ENCODE peak calls at places on chromosomes 2 and 18, in four cellular contexts. H is HepG2, R is K562, P is GM12878. U is an unnamed sample.

GRCh38 chr2:235845245-235845644 is 322.9 kb downstream of the GBX2 start:
- DNase-seq in H (no peak), R (no peak), P (no peak), U (no peak)

GRCh38 chr2:96626553-96626942 is 11.6 kb downstream of the KANSL3 start:
- DNase-seq in H (no peak), R (no peak), P (no peak), U (no peak)

GRCh38 chr2:106156305-106157288 is 37.5 kb downstream of the UXS1 start:
- DNase-seq in H (no peak), R (no peak), P (no peak), U (no peak)

GRCh38 chr2:184053326-184053725 is 545.0 kb upstream of the ZNF804A start:
- DNase-seq in H (no peak), R (no peak), P (no peak), U (no peak)

GRCh38 chr2:28193552-28194383 is 198.9 kb upstream of the FOSL2 start:
- DNase-seq in H (no peak), R (no peak), P (no peak), U (no peak)

GRCh38 chr2:78984386-78984785 is 41.1 kb upstream of the REG3G start:
- DNase-seq in H (no peak), R (no peak), P (no peak), U (no peak)

GRCh38 chr2:121363632-121364420 is 78.8 kb upstream of the TFCP2L1 start:
- DNase-seq in H (no peak), R (no peak), P (no peak), U (no peak)

GRCh38 chr2:181468313-181468712 is 11.1 kb downstream of the ITGA4 start:
- DNase-seq in H (no peak), R (no peak), P (no peak), U (no peak)

GRCh38 chr2:166070231-166070630 is 57.6 kb downstream of the SCN1A start:
- DNase-seq in H (no peak), R (no peak), P (no peak), U (no peak)

GRCh38 chr18:35203001-35203553 is 37.8 kb upstream of the ZNF397 start:
- DNase-seq in H (no peak), R (no peak), P (no peak), U (no peak)

GRCh38 chr2:239292956-239293355 is 107.9 kb downstream of the HDAC4 start:
- DNase-seq in H (no peak), R (no peak), P (no peak), U (no peak)

GRCh38 chr18:58135806-58136331 is 91.8 kb downstream of the NEDD4L start:
- DNase-seq in H (peak), R (peak), P (peak), U (peak)
- TF ChIP-seq JUNB in H (no peak), R (no peak), P (no peak), U (no peak)

DNA sequence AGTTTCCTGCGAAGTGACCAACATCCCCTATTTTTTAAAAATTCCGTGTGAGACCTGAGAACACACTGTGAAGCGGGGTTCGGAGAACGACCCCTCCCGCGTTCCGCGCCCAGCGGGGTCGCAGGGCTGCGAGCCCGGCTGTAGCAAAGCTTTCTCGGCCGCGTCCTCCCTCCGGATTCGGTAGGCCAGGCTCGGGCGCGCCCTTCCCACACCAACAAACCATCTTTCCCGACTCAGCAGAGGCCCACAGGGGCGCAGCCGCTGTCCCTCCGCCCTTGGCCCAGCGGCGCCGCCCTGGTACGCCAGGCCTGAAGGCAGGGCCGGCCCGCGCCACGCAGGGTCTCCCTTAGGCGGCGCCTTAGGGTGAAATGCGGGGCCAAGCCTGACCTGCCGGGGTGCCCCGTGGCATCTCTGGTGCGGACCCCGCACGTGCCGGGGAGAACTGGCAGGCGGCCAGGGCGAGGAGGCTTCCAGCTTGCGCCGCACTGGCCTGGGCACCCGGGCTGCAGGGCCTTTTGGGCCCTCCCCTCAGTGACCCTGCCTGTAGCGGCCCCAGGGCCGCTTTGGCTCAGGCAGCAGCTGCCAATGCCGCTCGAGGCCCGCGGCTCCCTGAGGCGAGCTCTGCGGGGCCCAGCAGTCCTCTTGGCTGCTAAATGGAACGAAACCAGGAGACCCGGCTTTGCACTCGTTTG is 8.3 kb downstream of the OTX1 start:
- DNase-seq in H (no peak), R (no peak), P (no peak), U (peak)
- TF ChIP-seq EZH2 in H (no peak), R (no peak), P (no peak), U (peak)

GRCh38 chr2:192070099-192070498 is 124.6 kb downstream of the TMEFF2 start:
- DNase-seq in H (no peak), R (no peak), P (no peak), U (no peak)
- H3K4me3 ChIP-seq in H (no peak), R (no peak), P (no peak), U (no peak)

GRCh38 chr18:62976227-62976626 is 260.9 kb downstream of the PHLPP1 start:
- DNase-seq in H (no peak), R (no peak), P (no peak), U (no peak)
- TF ChIP-seq JUNB in H (no peak), R (no peak), P (no peak), U (no peak)